ENCODE peak calls at places on chromosomes 4 and X, in six cellular contexts. C is fibroblast of lung, D is MM.1S, G is astrocyte, V is OCI-LY7, P is SK-N-SH. B is an unnamed sample.
A peak's percentile ranks its signal among the peaks of the same experiment; 100 is the strongest.

GRCh38 chr4:89213382-89213701 is 94.3 kb downstream of the GPRIN3 start:
- DNase-seq in C (no peak), D (no peak), G (no peak), V (no peak), P (no peak), B (no peak)

GRCh38 chr4:137641554-137641953 is 109.3 kb upstream of the PCDH18 start:
- DNase-seq in C (peak; percentile 24), D (no peak), G (peak; percentile 18), V (no peak), P (no peak), B (no peak)

GRCh38 chr4:151031831-151032605 is 16.9 kb upstream of the LRBA start:
- DNase-seq in C (peak; percentile 82), D (no peak), G (peak; percentile 78), V (no peak), P (peak; percentile 13), B (no peak)

GRCh38 chrX:13235930-13236329 is 83.9 kb downstream of the ATXN3L start:
- DNase-seq in C (no peak), D (no peak), G (no peak), V (no peak), P (no peak), B (no peak)

GRCh38 chr4:151540728-151541437 is 131.9 kb downstream of the FHIP1A start:
- DNase-seq in C (peak; percentile 95), D (no peak), G (peak; percentile 96), V (no peak), P (peak; percentile 37), B (peak; percentile 70)

GRCh38 chr4:124883642-124884041 is 171.1 kb upstream of the ANKRD50 start:
- DNase-seq in C (peak; percentile 77), D (no peak), G (peak; percentile 75), V (no peak), P (no peak), B (no peak)

GRCh38 chr4:26212528-26212927 is 108.3 kb upstream of the RBPJ start:
- DNase-seq in C (no peak), D (no peak), G (no peak), V (no peak), P (no peak), B (no peak)

GRCh38 chr4:87839309-87839946 is 6.7 kb downstream of the MEPE start:
- DNase-seq in C (peak; percentile 37), D (peak; percentile 29), G (peak; percentile 5), V (peak; percentile 24), P (no peak), B (peak; percentile 61)

GRCh38 chrX:62923093-62923492 is 428.0 kb downstream of the SPIN4 start:
- DNase-seq in C (no peak), D (no peak), G (no peak), V (no peak), P (no peak), B (no peak)

GRCh38 chr4:109589119-109589518 is 29.1 kb downstream of the MCUB start:
- DNase-seq in C (no peak), D (no peak), G (no peak), V (peak; percentile 5), P (no peak), B (peak; percentile 7)

GRCh38 chr4:61273237-61273636 is 73.1 kb downstream of the ADGRL3 start:
- DNase-seq in C (no peak), D (no peak), G (no peak), V (no peak), P (no peak), B (peak; percentile 12)

GRCh38 chr4:187547281-187547680 is 448.3 kb upstream of the ZFP42 start:
- DNase-seq in C (no peak), D (no peak), G (no peak), V (no peak), P (no peak), B (peak; percentile 39)

GRCh38 chr4:140238353-140239041 is 84.5 kb upstream of the MAML3 start:
- DNase-seq in C (peak; percentile 85), D (no peak), G (peak; percentile 74), V (no peak), P (peak; percentile 82), B (peak; percentile 67)

GRCh38 chr4:152190907-152191306 is 345.0 kb downstream of the FBXW7 start:
- DNase-seq in C (no peak), D (no peak), G (no peak), V (no peak), P (no peak), B (no peak)

GRCh38 chr4:52925531-52925968 is 63.4 kb downstream of the RASL11B start:
- DNase-seq in C (peak; percentile 14), D (no peak), G (peak; percentile 8), V (no peak), P (no peak), B (peak; percentile 44)

GRCh38 chrX:140526138-140526537 is 21.3 kb upstream of the SOX3 start:
- DNase-seq in C (peak; percentile 68), D (no peak), G (peak; percentile 52), V (no peak), P (no peak), B (no peak)

GRCh38 chrX:105063743-105064142 is 156.8 kb downstream of the TEX13A start:
- DNase-seq in C (no peak), D (no peak), G (no peak), V (no peak), P (no peak), B (no peak)

GRCh38 chr4:73727685-73728084 is 12.7 kb upstream of the CXCL8 start:
- DNase-seq in C (no peak), D (no peak), G (no peak), V (no peak), P (no peak), B (peak; percentile 26)

DNA sequence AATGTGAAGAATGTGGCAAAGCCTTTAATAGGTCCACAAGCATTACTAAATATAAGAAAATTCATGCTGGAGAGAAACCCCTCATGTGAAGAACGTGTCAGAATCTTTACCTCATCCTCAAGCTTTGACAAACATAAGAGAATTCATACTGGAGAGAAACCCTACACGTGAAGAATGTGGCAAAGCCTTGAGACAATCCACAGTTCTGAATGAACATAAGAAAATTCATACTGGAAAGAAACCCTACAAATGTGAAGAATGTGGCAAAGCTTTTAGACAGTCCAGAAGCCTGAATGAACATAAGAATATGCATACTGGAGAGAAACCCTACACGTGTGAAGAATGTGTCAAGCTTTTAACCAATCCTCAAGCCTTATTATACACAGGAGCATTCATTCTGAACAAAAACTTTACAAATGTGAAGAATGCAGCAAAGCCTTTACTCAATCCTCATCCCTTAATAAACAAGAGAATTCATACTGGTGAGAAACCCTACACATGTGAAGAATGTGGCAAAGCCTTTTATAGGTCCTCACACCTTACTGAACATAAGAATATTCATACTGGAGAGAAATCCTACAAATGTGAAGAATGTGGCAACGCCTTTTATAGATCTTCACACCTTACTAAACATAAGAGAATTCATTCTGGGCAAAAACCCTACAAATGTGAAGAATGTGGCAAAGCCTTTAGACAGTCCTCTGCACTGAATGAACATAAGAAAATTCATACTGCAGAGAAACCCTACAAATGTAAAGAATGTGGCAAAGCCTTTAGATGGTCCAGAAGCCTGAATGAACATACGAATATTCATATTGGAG is 51.1 kb downstream of the ZNF732 start:
- DNase-seq in C (no peak), D (no peak), G (no peak), V (no peak), P (no peak), B (no peak)
- H3K9me3 ChIP-seq in C (no peaks in the 10 kb centered on the region), D (no peaks in the 10 kb centered on the region), G (peaks cover 31% of the 10 kb centered on the region), V (peaks cover 65% of the 10 kb centered on the region), P (peaks cover 38% of the 10 kb centered on the region), B (peaks cover 34% of the 10 kb centered on the region)

DNA sequence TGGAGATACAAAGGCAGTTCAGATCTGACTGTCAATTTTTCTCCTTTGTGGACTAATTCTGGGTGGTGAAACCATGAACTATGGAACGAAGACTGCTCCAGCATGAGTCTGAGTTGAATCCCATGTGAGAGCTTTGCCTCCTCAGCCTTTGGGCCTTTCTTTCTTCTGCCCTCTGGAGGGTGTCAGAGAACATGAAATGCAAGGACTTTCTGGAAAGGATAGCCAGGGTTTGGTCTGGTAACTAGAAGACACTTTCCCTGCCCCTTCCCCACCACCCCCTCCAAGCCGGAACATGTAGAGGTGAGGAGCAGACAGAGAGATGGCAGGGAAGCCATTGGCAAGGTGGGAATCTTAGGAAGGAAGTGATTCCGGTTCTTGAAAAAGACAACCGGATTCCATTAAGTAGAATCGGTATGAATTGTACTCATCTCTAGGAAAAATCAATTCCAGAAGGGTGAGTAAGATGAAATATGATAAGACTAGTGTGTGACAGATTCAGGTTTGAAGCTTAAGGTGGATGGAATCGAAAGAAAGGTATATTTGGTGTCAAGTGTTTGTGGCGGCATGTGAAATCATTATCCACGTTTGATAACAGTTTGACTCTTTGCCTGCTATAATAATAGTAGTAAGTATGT is 19.0 kb downstream of the FHL1 start:
- DNase-seq in C (peak; percentile 40), D (no peak), G (peak; percentile 12), V (peak; percentile 3), P (no peak), B (peak; percentile 15)
- H4K20me1 ChIP-seq in C (no peaks in the 10 kb centered on the region), D (no peaks in the 10 kb centered on the region), G (no peaks in the 10 kb centered on the region), V (no peaks in the 10 kb centered on the region), P (no peaks in the 10 kb centered on the region), B (no peaks in the 10 kb centered on the region)

DNA sequence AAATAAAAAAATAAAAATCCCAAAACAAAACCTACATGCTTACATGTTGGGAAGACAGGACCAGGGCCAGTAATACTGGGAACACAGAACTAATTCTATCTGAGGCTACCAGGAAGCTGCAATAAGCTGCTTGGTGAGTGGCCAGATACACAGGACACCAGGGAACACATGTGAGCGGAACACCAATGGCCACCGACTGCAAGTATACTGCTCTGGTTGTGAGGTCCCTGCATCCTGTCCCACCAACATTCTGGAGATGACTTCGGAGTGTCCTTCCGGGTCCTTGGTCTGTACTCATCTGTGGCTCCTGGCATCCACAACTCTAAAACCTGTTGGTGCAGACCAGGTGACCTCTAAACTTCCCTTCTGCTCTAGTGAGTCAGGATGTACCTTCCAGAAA is 2.7 kb downstream of the TNIP2 start:
- DNase-seq in C (no peak), D (no peak), G (no peak), V (no peak), P (peak; percentile 23), B (no peak)
- H3K27ac ChIP-seq in C (no peak overlapping the region), D (no peak overlapping the region), G (no peak overlapping the region), V (no peak overlapping the region), P (no peak overlapping the region), B (no peak overlapping the region)

GRCh38 chr4:19776929-19777328 is 474.8 kb upstream of the SLIT2 start:
- DNase-seq in C (peak; percentile 47), D (no peak), G (peak; percentile 31), V (no peak), P (no peak), B (no peak)

GRCh38 chr4:19776021-19776459 is 475.7 kb upstream of the SLIT2 start:
- DNase-seq in C (peak; percentile 99), D (no peak), G (peak; percentile 98), V (no peak), P (no peak), B (peak; percentile 8)

GRCh38 chr4:19772581-19772980 is 479.1 kb upstream of the SLIT2 start:
- DNase-seq in C (no peak), D (no peak), G (no peak), V (no peak), P (no peak), B (no peak)

GRCh38 chr4:19774690-19775256 is 476.9 kb upstream of the SLIT2 start:
- DNase-seq in C (peak; percentile 8), D (no peak), G (no peak), V (no peak), P (no peak), B (no peak)
- H3K9me3 ChIP-seq in C (no peaks in the 10 kb centered on the region), D (no peaks in the 10 kb centered on the region), G (no peaks in the 10 kb centered on the region), V (peaks cover under 1% of the 10 kb centered on the region), P (no peaks in the 10 kb centered on the region), B (no peaks in the 10 kb centered on the region)

GRCh38 chr4:1978226-1978625 is 30.5 kb downstream of the NELFA start:
- DNase-seq in C (no peak), D (no peak), G (no peak), V (no peak), P (no peak), B (no peak)
- H4K20me1 ChIP-seq in C (no peaks in the 10 kb centered on the region), D (no peaks in the 10 kb centered on the region), G (peaks cover 6% of the 10 kb centered on the region), V (no peaks in the 10 kb centered on the region), P (no peaks in the 10 kb centered on the region), B (no peaks in the 10 kb centered on the region)

GRCh38 chr4:143353797-143354196 is 17.1 kb downstream of the GAB1 start:
- DNase-seq in C (no peak), D (no peak), G (no peak), V (peak; percentile 28), P (no peak), B (no peak)
- H3K27ac ChIP-seq in C (no peak overlapping the region), D (peak overlapping the region; percentile 98), G (no peak overlapping the region), V (peak overlapping the region; percentile 98), P (no peak overlapping the region), B (peak overlapping the region; percentile 74)

B was measured in hepatocyte.